ENCODE peak calls at places on chromosomes 1 and 21, in eight cellular contexts. H, Q, P, A, E, T, U and Z are unnamed samples. For H4K20me1, the result is how much of the 10 kb centered on the place peaks cover.

GRCh38 chr1:32816676-32817158 is 441 bp downstream of the YARS1 start:
- DNase-seq in A (peak), E (no peak), P (no peak), Q (peak), U (no peak), H (peak), T (peak), Z (no peak)

GRCh38 chr21:25636727-25637126 is 2.3 kb upstream of the JAM2 start:
- DNase-seq in T (no peak), P (no peak), U (no peak), A (no peak), E (no peak), Q (no peak), H (no peak), Z (no peak)

GRCh38 chr1:2372551-2373490 is 18.5 kb downstream of the MORN1 start:
- DNase-seq in U (no peak), H (peak), Q (no peak), P (no peak), T (no peak), A (no peak), E (no peak), Z (no peak)

GRCh38 chr1:182388392-182389134 is 3.0 kb downstream of the GLUL start:
- DNase-seq in A (no peak), H (no peak), P (no peak), E (peak), U (no peak), Q (no peak), T (no peak), Z (no peak)

GRCh38 chr1:157377216-157377821 is 175.0 kb downstream of the FCRL5 start:
- DNase-seq in H (peak), P (peak), A (peak), U (peak), E (peak), T (peak), Q (peak), Z (peak)

GRCh38 chr1:113147826-113148225 is 74.8 kb downstream of the LRIG2 start:
- DNase-seq in U (no peak), E (no peak), H (no peak), Q (no peak), A (no peak), P (no peak), T (no peak), Z (no peak)

GRCh38 chr1:9240914-9241820 is 6.6 kb downstream of the H6PD start:
- DNase-seq in E (no peak), A (peak), P (no peak), T (no peak), H (no peak), U (no peak), Q (no peak), Z (no peak)

GRCh38 chr1:32811917-32812316 is 5.2 kb downstream of the YARS1 start:
- DNase-seq in P (no peak), E (no peak), T (no peak), A (no peak), Q (no peak), U (no peak), H (no peak), Z (no peak)

GRCh38 chr1:25131794-25132193 is 100.5 kb downstream of the SYF2 start:
- DNase-seq in A (no peak), U (no peak), P (no peak), Q (no peak), E (no peak), H (no peak), T (no peak), Z (no peak)

GRCh38 chr1:181324797-181325616 is 158.3 kb upstream of the CACNA1E start:
- DNase-seq in A (no peak), H (peak), T (peak), P (peak), E (no peak), Q (no peak), U (no peak), Z (no peak)

GRCh38 chr1:153260473-153260979 is 1.0 kb downstream of the LORICRIN start:
- DNase-seq in U (no peak), T (no peak), Q (peak), P (no peak), H (no peak), E (no peak), A (no peak), Z (peak)

GRCh38 chr1:163056832-163057231 is 12.3 kb upstream of the RGS4 start:
- DNase-seq in T (no peak), E (no peak), Q (no peak), H (peak), P (no peak), U (no peak), A (no peak), Z (no peak)

GRCh38 chr1:200704991-200705390 is 33.7 kb upstream of the CAMSAP2 start:
- DNase-seq in Q (no peak), U (no peak), E (no peak), T (no peak), P (no peak), A (no peak), H (no peak), Z (no peak)

GRCh38 chr1:173341307-173341706 is 134.2 kb upstream of the TNFSF4 start:
- DNase-seq in U (no peak), H (peak), E (no peak), Q (no peak), A (no peak), T (no peak), P (no peak), Z (no peak)

GRCh38 chr21:39788383-39788782 is 43.4 kb downstream of the IGSF5 start:
- DNase-seq in U (no peak), T (peak), P (peak), H (peak), E (peak), Q (peak), A (peak), Z (peak)

GRCh38 chr1:199774433-199775089 is 252.9 kb upstream of the NR5A2 start:
- DNase-seq in P (no peak), T (no peak), A (no peak), U (no peak), E (no peak), H (peak), Q (no peak), Z (no peak)

GRCh38 chr21:42666918-42667317 is 13.5 kb downstream of the PDE9A start:
- DNase-seq in P (no peak), A (no peak), H (no peak), U (no peak), T (no peak), Q (no peak), E (no peak), Z (no peak)

GRCh38 chr1:31408788-31409318 is 4.2 kb upstream of the SERINC2 start:
- DNase-seq in U (no peak), A (no peak), H (no peak), E (no peak), Q (no peak), T (no peak), P (no peak), Z (no peak)

GRCh38 chr1:54310439-54311328 is 95.5 kb downstream of the SSBP3 start:
- DNase-seq in E (peak), A (peak), U (peak), P (peak), T (peak), Q (peak), H (peak), Z (no peak)

GRCh38 chr1:58883037-58883887 is 99.4 kb upstream of the JUN start:
- DNase-seq in A (peak), Q (no peak), P (peak), T (no peak), E (no peak), H (peak), U (no peak), Z (peak)

GRCh38 chr1:95534985-95535384 is 301.0 kb downstream of the RWDD3 start:
- DNase-seq in P (no peak), T (no peak), U (no peak), H (no peak), E (peak), Q (no peak), A (no peak), Z (no peak)

GRCh38 chr1:223298706-223299105 is 65.3 kb downstream of the SUSD4 start:
- DNase-seq in Q (no peak), P (no peak), H (no peak), T (no peak), U (no peak), E (no peak), A (no peak), Z (no peak)

GRCh38 chr1:71196685-71197084 is 115.8 kb upstream of the ZRANB2 start:
- DNase-seq in T (peak), E (no peak), H (peak), P (no peak), Q (peak), U (no peak), A (peak), Z (peak)

GRCh38 chr21:42164064-42164789 is 54.7 kb upstream of the ABCG1 start:
- DNase-seq in U (peak), P (peak), Q (peak), A (peak), E (peak), H (peak), T (peak), Z (peak)

GRCh38 chr1:42164551-42165420 is at the start of gene GUCA2A:
- DNase-seq in T (peak), H (no peak), P (no peak), A (no peak), E (no peak), Q (no peak), U (no peak), Z (no peak)

GRCh38 chr1:205971082-205971481 is 27.8 kb upstream of the SLC26A9 start:
- DNase-seq in H (no peak), T (no peak), U (no peak), P (no peak), A (no peak), Q (no peak), E (no peak), Z (no peak)

GRCh38 chr1:214952648-214953047 is 129.9 kb upstream of the KCNK2 start:
- DNase-seq in H (no peak), Q (no peak), P (peak), U (no peak), E (peak), T (no peak), A (peak), Z (no peak)

GRCh38 chr1:192852001-192852400 is 43.2 kb downstream of the RGS2 start:
- DNase-seq in T (no peak), U (no peak), A (no peak), E (no peak), H (no peak), P (no peak), Q (no peak), Z (no peak)

GRCh38 chr1:27049607-27050006 is 37.0 kb upstream of the TENT5B start:
- DNase-seq in Q (no peak), H (no peak), E (no peak), P (no peak), T (no peak), A (peak), U (peak), Z (peak)

GRCh38 chr1:73839922-73840321 is 358.1 kb downstream of the LRRIQ3 start:
- DNase-seq in A (peak), H (peak), Q (no peak), U (peak), T (peak), E (peak), P (no peak), Z (peak)

GRCh38 chr1:172845371-172845770 is 186.5 kb downstream of the FASLG start:
- DNase-seq in H (no peak), U (no peak), A (peak), Q (no peak), E (no peak), T (peak), P (no peak), Z (peak)

GRCh38 chr1:76053021-76053420 is 21.5 kb upstream of the ST6GALNAC3 start:
- DNase-seq in U (no peak), E (peak), A (peak), Q (peak), P (no peak), H (no peak), T (peak), Z (no peak)

GRCh38 chr1:16013220-16013907 is 4.5 kb downstream of the HSPB7 start:
- DNase-seq in T (peak), E (peak), U (no peak), H (peak), Q (peak), A (peak), P (peak), Z (no peak)

GRCh38 chr1:111197598-111198289 is 2.7 kb downstream of the DENND2D start:
- DNase-seq in P (no peak), U (peak), E (peak), A (peak), Q (no peak), H (peak), T (no peak), Z (no peak)

GRCh38 chr1:117093870-117094621 is 27.5 kb downstream of the TRIM45 start:
- DNase-seq in U (peak), Q (peak), A (peak), T (peak), P (peak), H (peak), E (peak), Z (peak)

GRCh38 chr1:93079685-93080141 is 630 bp downstream of the MTF2 start:
- DNase-seq in H (peak), A (peak), E (peak), P (no peak), U (peak), Q (peak), T (peak), Z (no peak)

GRCh38 chr1:24702511-24703293 is 42.5 kb upstream of the CLIC4 start:
- DNase-seq in T (peak), Q (no peak), E (peak), U (no peak), H (peak), A (peak), P (no peak), Z (no peak)

DNA sequence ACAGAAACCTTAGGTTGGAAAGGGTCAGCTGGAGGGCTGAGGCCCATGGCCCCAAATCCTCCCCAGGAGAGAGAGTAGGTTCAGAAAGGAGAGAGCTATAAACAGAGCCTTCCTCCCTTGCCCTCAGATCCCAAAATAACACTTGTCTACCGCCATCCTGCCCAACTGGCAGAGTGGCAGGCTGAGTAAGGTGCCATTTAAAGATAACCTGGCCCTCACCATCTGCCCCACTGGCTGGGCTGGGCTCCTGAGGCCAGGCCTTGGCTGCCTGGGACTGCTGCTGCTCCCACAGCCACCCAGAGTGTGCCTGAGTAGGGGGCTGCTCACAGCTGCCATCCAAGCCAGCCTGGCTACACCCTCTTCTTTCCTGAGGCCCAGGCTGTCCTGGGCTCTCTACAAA is 4.2 kb upstream of the SHISA4 start:
- DNase-seq in Q (no peak), E (no peak), H (no peak), P (no peak), T (no peak), U (no peak), A (no peak), Z (no peak)
- H3K27ac ChIP-seq in Q (no peak), E (no peak), H (no peak), P (peak), T (no peak), U (no peak), A (no peak), Z (no peak)

GRCh38 chr1:186896211-186896610 is 67.5 kb downstream of the PLA2G4A start:
- DNase-seq in E (no peak), Q (no peak), A (no peak), U (no peak), P (no peak), T (peak), H (no peak), Z (no peak)
- TF ChIP-seq EZH2phosphoT487 in E (no peak), Q (no peak), A (no peak), U (no peak), P (no peak), T (no peak), H (no peak), Z (no peak)

GRCh38 chr1:202781180-202781579 is 27.0 kb downstream of the KDM5B start:
- DNase-seq in E (no peak), H (no peak), P (no peak), U (no peak), Q (no peak), T (no peak), A (no peak), Z (no peak)
- H4K20me1 ChIP-seq in E (half or more), H (under half), P (under half), U (under half), Q (half or more), T (half or more), A (half or more), Z (under half)

GRCh38 chr1:17875882-17876280 is 120.7 kb downstream of the ACTL8 start:
- DNase-seq in Q (no peak), H (peak), P (no peak), E (no peak), T (no peak), U (no peak), A (no peak), Z (no peak)
- H3K27ac ChIP-seq in Q (no peak), H (no peak), P (no peak), E (no peak), T (no peak), U (no peak), A (no peak), Z (no peak)

DNA sequence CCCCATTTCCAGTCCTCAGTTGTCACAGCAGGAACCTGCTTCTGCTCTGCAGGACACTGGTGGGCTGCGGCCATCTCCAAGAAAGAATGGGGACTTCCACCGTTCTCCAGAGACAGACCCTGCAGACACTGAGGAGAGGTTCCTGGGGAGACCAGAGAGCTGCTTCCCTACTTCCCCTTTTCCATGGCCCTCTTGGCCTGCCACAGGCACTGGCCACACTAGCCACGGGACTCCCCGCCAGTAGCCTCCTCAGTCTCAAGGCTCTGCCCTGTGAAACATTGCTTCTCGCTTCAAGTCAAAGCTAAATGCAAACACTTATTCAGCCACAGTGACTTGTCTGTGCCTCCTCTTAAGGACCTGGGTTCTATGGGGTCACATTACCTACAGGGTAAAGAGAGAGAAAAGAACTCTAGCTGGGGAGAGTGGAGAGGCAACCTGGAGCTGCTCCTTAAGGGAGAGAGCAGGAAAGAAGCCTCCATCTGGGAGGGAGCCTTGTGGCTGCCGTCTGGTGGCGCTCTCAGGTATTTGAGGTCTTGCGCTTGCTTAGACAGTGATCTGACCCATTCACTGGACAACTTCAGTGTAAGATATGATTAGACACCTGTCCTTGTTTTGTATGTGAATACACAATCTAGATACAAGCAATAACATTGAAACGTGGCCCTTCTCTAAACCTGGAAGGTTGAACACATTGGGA is 5.4 kb upstream of the SLAMF8 start:
- DNase-seq in Q (peak), A (peak), T (no peak), U (peak), P (no peak), H (no peak), E (peak), Z (no peak)
- TF ChIP-seq EZH2phosphoT487 in Q (no peak), A (no peak), T (no peak), U (no peak), P (no peak), H (no peak), E (no peak), Z (no peak)